ENCODE peak calls at places on chromosomes 11 and 22, in eight cellular contexts. One of them, this sample, is unnamed.
A peak's percentile ranks its signal among the peaks of the same experiment; 100 is the strongest.

GRCh38 chr11:29343465-29344333 is 673.1 kb downstream of the KCNA4 start:
- DNase-seq in CD4-positive, alpha-beta T cell: peak; percentile 1
- DNase-seq in MCF 10A: peak; percentile 63
- DNase-seq in adrenal gland: peak; percentile 61
- DNase-seq in GM13977: peak; percentile 9
- DNase-seq in astrocyte of the spinal cord: peak; percentile 36
- DNase-seq in neural progenitor cell: peak; percentile 73
- DNase-seq in HCT116: peak; percentile 60
- DNase-seq in this sample: no peak

GRCh38 chr11:47566166-47566546 is 757 bp downstream of the PTPMT1 start:
- DNase-seq in CD4-positive, alpha-beta T cell: no peak
- DNase-seq in MCF 10A: no peak
- DNase-seq in adrenal gland: no peak
- DNase-seq in GM13977: no peak
- DNase-seq in astrocyte of the spinal cord: no peak
- DNase-seq in neural progenitor cell: no peak
- DNase-seq in HCT116: no peak
- DNase-seq in this sample: no peak

GRCh38 chr11:34976496-34976895 is 60.1 kb downstream of the PDHX start:
- DNase-seq in CD4-positive, alpha-beta T cell: no peak
- DNase-seq in MCF 10A: no peak
- DNase-seq in adrenal gland: no peak
- DNase-seq in GM13977: no peak
- DNase-seq in astrocyte of the spinal cord: no peak
- DNase-seq in neural progenitor cell: no peak
- DNase-seq in HCT116: no peak
- DNase-seq in this sample: no peak

GRCh38 chr11:108890482-108891092 is 225.7 kb downstream of the DDX10 start:
- DNase-seq in CD4-positive, alpha-beta T cell: no peak
- DNase-seq in MCF 10A: no peak
- DNase-seq in adrenal gland: no peak
- DNase-seq in GM13977: no peak
- DNase-seq in astrocyte of the spinal cord: no peak
- DNase-seq in neural progenitor cell: no peak
- DNase-seq in HCT116: no peak
- DNase-seq in this sample: no peak

GRCh38 chr11:9972917-9973504 is 309.1 kb downstream of the SWAP70 start:
- DNase-seq in CD4-positive, alpha-beta T cell: peak; percentile 2
- DNase-seq in MCF 10A: peak; percentile 60
- DNase-seq in adrenal gland: no peak
- DNase-seq in GM13977: peak; percentile 76
- DNase-seq in astrocyte of the spinal cord: peak; percentile 74
- DNase-seq in neural progenitor cell: peak; percentile 45
- DNase-seq in HCT116: peak; percentile 16
- DNase-seq in this sample: no peak

GRCh38 chr11:70498171-70498571 is 99.8 kb downstream of the CTTN start:
- DNase-seq in CD4-positive, alpha-beta T cell: no peak
- DNase-seq in MCF 10A: no peak
- DNase-seq in adrenal gland: no peak
- DNase-seq in GM13977: no peak
- DNase-seq in astrocyte of the spinal cord: no peak
- DNase-seq in neural progenitor cell: no peak
- DNase-seq in HCT116: no peak
- DNase-seq in this sample: no peak

GRCh38 chr11:75667831-75668507 is 869 bp downstream of the MAP6 start:
- DNase-seq in CD4-positive, alpha-beta T cell: no peak
- DNase-seq in MCF 10A: no peak
- DNase-seq in adrenal gland: peak; percentile 84
- DNase-seq in GM13977: peak; percentile 85
- DNase-seq in astrocyte of the spinal cord: peak; percentile 27
- DNase-seq in neural progenitor cell: peak; percentile 94
- DNase-seq in HCT116: no peak
- DNase-seq in this sample: peak; percentile 78

GRCh38 chr11:114151631-114152030 is 92.1 kb downstream of the ZBTB16 start:
- DNase-seq in CD4-positive, alpha-beta T cell: no peak
- DNase-seq in MCF 10A: no peak
- DNase-seq in adrenal gland: no peak
- DNase-seq in GM13977: no peak
- DNase-seq in astrocyte of the spinal cord: no peak
- DNase-seq in neural progenitor cell: no peak
- DNase-seq in HCT116: no peak
- DNase-seq in this sample: no peak

GRCh38 chr11:125429174-125429707 is 66.8 kb downstream of the FEZ1 start:
- DNase-seq in CD4-positive, alpha-beta T cell: peak; percentile 23
- DNase-seq in MCF 10A: peak; percentile 64
- DNase-seq in adrenal gland: peak; percentile 35
- DNase-seq in GM13977: peak; percentile 74
- DNase-seq in astrocyte of the spinal cord: peak; percentile 50
- DNase-seq in neural progenitor cell: peak; percentile 83
- DNase-seq in HCT116: peak; percentile 63
- DNase-seq in this sample: peak; percentile 72

GRCh38 chr22:24506802-24507438 is 11.8 kb downstream of the UPB1 start:
- DNase-seq in CD4-positive, alpha-beta T cell: no peak
- DNase-seq in MCF 10A: peak; percentile 33
- DNase-seq in adrenal gland: no peak
- DNase-seq in GM13977: no peak
- DNase-seq in astrocyte of the spinal cord: no peak
- DNase-seq in neural progenitor cell: no peak
- DNase-seq in HCT116: no peak
- DNase-seq in this sample: no peak

GRCh38 chr11:62340269-62340901 is 3.1 kb downstream of the ASRGL1 start:
- DNase-seq in CD4-positive, alpha-beta T cell: peak; percentile 54
- DNase-seq in MCF 10A: peak; percentile 54
- DNase-seq in adrenal gland: peak; percentile 47
- DNase-seq in GM13977: peak; percentile 57
- DNase-seq in astrocyte of the spinal cord: peak; percentile 47
- DNase-seq in neural progenitor cell: peak; percentile 63
- DNase-seq in HCT116: peak; percentile 19
- DNase-seq in this sample: no peak

GRCh38 chr11:44308923-44309482 is 936 bp downstream of the ALX4 start:
- DNase-seq in CD4-positive, alpha-beta T cell: no peak
- DNase-seq in MCF 10A: no peak
- DNase-seq in adrenal gland: no peak
- DNase-seq in GM13977: no peak
- DNase-seq in astrocyte of the spinal cord: no peak
- DNase-seq in neural progenitor cell: peak; percentile 73
- DNase-seq in HCT116: no peak
- DNase-seq in this sample: no peak

GRCh38 chr11:44310198-44310455 is 188 bp upstream of the ALX4 start:
- DNase-seq in CD4-positive, alpha-beta T cell: no peak
- DNase-seq in MCF 10A: no peak
- DNase-seq in adrenal gland: no peak
- DNase-seq in GM13977: no peak
- DNase-seq in astrocyte of the spinal cord: no peak
- DNase-seq in neural progenitor cell: no peak
- DNase-seq in HCT116: no peak
- DNase-seq in this sample: no peak

GRCh38 chr11:44308256-44308922 is 1.6 kb downstream of the ALX4 start:
- DNase-seq in CD4-positive, alpha-beta T cell: no peak
- DNase-seq in MCF 10A: no peak
- DNase-seq in adrenal gland: no peak
- DNase-seq in GM13977: no peak
- DNase-seq in astrocyte of the spinal cord: no peak
- DNase-seq in neural progenitor cell: no peak
- DNase-seq in HCT116: no peak
- DNase-seq in this sample: no peak

GRCh38 chr11:44310456-44311272 is 725 bp upstream of the ALX4 start:
- DNase-seq in CD4-positive, alpha-beta T cell: no peak
- DNase-seq in MCF 10A: no peak
- DNase-seq in adrenal gland: no peak
- DNase-seq in GM13977: no peak
- DNase-seq in astrocyte of the spinal cord: no peak
- DNase-seq in neural progenitor cell: peak; percentile 67
- DNase-seq in HCT116: no peak
- DNase-seq in this sample: no peak

DNA sequence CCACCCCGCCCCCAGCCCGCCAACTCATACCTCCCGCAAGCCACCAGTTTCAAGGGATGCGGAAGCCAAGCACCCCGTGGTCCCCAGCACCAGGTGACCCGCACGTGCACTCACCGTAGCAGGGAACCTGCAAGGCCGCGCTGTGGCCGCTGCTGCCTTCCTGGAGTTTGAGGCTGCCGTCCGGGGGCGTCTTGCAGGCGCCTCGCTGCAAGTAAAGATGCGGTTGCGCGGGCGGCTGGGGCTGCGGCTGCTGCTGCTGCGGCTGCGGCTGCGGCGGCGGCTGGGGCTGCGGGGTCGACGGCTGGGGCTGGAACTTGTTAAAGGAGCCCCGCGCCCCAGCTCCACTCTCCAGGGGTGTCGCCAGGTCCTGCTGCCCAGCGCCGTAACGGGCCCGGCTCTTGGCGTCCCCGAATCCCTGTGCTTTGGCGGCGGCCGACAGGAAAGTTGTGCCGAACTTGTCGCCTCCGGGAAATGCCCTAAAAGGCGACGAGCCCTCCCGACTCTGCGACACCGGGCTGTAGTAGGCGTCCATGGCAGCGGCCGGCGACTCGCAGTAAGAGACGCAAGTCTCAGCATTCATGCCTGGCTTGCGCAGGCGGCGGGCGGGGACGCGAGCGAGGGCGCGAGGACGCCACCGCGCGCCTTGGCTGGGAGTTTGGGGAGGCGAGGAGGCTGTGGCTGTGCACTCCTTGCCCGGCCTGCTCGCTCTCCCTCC is at the start of gene ALX4:
- DNase-seq in CD4-positive, alpha-beta T cell: no peak
- DNase-seq in MCF 10A: no peak
- DNase-seq in adrenal gland: peak; percentile 26
- DNase-seq in GM13977: peak; percentile 72
- DNase-seq in astrocyte of the spinal cord: no peak
- DNase-seq in neural progenitor cell: peak; percentile 89
- DNase-seq in HCT116: no peak
- DNase-seq in this sample: no peak
- TF ChIP-seq CTCF in CD4-positive, alpha-beta T cell: no peak
- TF ChIP-seq CTCF in MCF 10A: no peak
- TF ChIP-seq CTCF in adrenal gland: no peak
- TF ChIP-seq CTCF in GM13977: no peak
- TF ChIP-seq CTCF in astrocyte of the spinal cord: no peak
- TF ChIP-seq CTCF in neural progenitor cell: no peak
- TF ChIP-seq CTCF in HCT116: no peak
- TF ChIP-seq CTCF in this sample: no peak

GRCh38 chr11:89626366-89626765 is 83.7 kb upstream of the TRIM77 start:
- DNase-seq in CD4-positive, alpha-beta T cell: no peak
- DNase-seq in MCF 10A: no peak
- DNase-seq in adrenal gland: no peak
- DNase-seq in GM13977: no peak
- DNase-seq in astrocyte of the spinal cord: no peak
- DNase-seq in neural progenitor cell: no peak
- DNase-seq in HCT116: no peak
- DNase-seq in this sample: no peak

GRCh38 chr11:89625171-89625570 is 84.9 kb upstream of the TRIM77 start:
- DNase-seq in CD4-positive, alpha-beta T cell: no peak
- DNase-seq in MCF 10A: no peak
- DNase-seq in adrenal gland: no peak
- DNase-seq in GM13977: no peak
- DNase-seq in astrocyte of the spinal cord: no peak
- DNase-seq in neural progenitor cell: no peak
- DNase-seq in HCT116: no peak
- DNase-seq in this sample: no peak
- TF ChIP-seq CTCF in CD4-positive, alpha-beta T cell: no peak
- TF ChIP-seq CTCF in MCF 10A: no peak
- TF ChIP-seq CTCF in adrenal gland: no peak
- TF ChIP-seq CTCF in GM13977: no peak
- TF ChIP-seq CTCF in astrocyte of the spinal cord: peak; percentile 38
- TF ChIP-seq CTCF in neural progenitor cell: peak; percentile 50
- TF ChIP-seq CTCF in HCT116: peak; percentile 39
- TF ChIP-seq CTCF in this sample: peak; percentile 6

GRCh38 chr22:19916006-19916405 is 25.6 kb upstream of the COMT start:
- DNase-seq in CD4-positive, alpha-beta T cell: no peak
- DNase-seq in MCF 10A: no peak
- DNase-seq in adrenal gland: no peak
- DNase-seq in GM13977: no peak
- DNase-seq in astrocyte of the spinal cord: no peak
- DNase-seq in neural progenitor cell: no peak
- DNase-seq in HCT116: no peak
- DNase-seq in this sample: no peak

GRCh38 chr22:19913337-19913936 is 28.1 kb upstream of the COMT start:
- DNase-seq in CD4-positive, alpha-beta T cell: no peak
- DNase-seq in MCF 10A: no peak
- DNase-seq in adrenal gland: no peak
- DNase-seq in GM13977: no peak
- DNase-seq in astrocyte of the spinal cord: no peak
- DNase-seq in neural progenitor cell: no peak
- DNase-seq in HCT116: no peak
- DNase-seq in this sample: no peak

GRCh38 chr22:19915287-19915954 is 26.2 kb upstream of the COMT start:
- DNase-seq in CD4-positive, alpha-beta T cell: no peak
- DNase-seq in MCF 10A: no peak
- DNase-seq in adrenal gland: no peak
- DNase-seq in GM13977: no peak
- DNase-seq in astrocyte of the spinal cord: no peak
- DNase-seq in neural progenitor cell: no peak
- DNase-seq in HCT116: no peak
- DNase-seq in this sample: no peak

GRCh38 chr22:19912236-19912999 is 29.2 kb upstream of the COMT start:
- DNase-seq in CD4-positive, alpha-beta T cell: no peak
- DNase-seq in MCF 10A: no peak
- DNase-seq in adrenal gland: no peak
- DNase-seq in GM13977: no peak
- DNase-seq in astrocyte of the spinal cord: no peak
- DNase-seq in neural progenitor cell: peak; percentile 63
- DNase-seq in HCT116: no peak
- DNase-seq in this sample: no peak

GRCh38 chr22:19914201-19914943 is 27.2 kb upstream of the COMT start:
- DNase-seq in CD4-positive, alpha-beta T cell: no peak
- DNase-seq in MCF 10A: no peak
- DNase-seq in adrenal gland: no peak
- DNase-seq in GM13977: no peak
- DNase-seq in astrocyte of the spinal cord: no peak
- DNase-seq in neural progenitor cell: no peak
- DNase-seq in HCT116: no peak
- DNase-seq in this sample: no peak
- TF ChIP-seq CTCF in CD4-positive, alpha-beta T cell: no peak
- TF ChIP-seq CTCF in MCF 10A: no peak
- TF ChIP-seq CTCF in adrenal gland: no peak
- TF ChIP-seq CTCF in GM13977: no peak
- TF ChIP-seq CTCF in astrocyte of the spinal cord: no peak
- TF ChIP-seq CTCF in neural progenitor cell: no peak
- TF ChIP-seq CTCF in HCT116: no peak
- TF ChIP-seq CTCF in this sample: no peak

GRCh38 chr11:110798231-110798630 is 86.0 kb upstream of the ARHGAP20 start:
- DNase-seq in CD4-positive, alpha-beta T cell: no peak
- DNase-seq in MCF 10A: no peak
- DNase-seq in adrenal gland: no peak
- DNase-seq in GM13977: no peak
- DNase-seq in astrocyte of the spinal cord: no peak
- DNase-seq in neural progenitor cell: no peak
- DNase-seq in HCT116: no peak
- DNase-seq in this sample: no peak

GRCh38 chr11:110793556-110793955 is 81.3 kb upstream of the ARHGAP20 start:
- DNase-seq in CD4-positive, alpha-beta T cell: no peak
- DNase-seq in MCF 10A: no peak
- DNase-seq in adrenal gland: no peak
- DNase-seq in GM13977: no peak
- DNase-seq in astrocyte of the spinal cord: no peak
- DNase-seq in neural progenitor cell: peak; percentile 52
- DNase-seq in HCT116: no peak
- DNase-seq in this sample: no peak

GRCh38 chr11:110797453-110797852 is 85.2 kb upstream of the ARHGAP20 start:
- DNase-seq in CD4-positive, alpha-beta T cell: no peak
- DNase-seq in MCF 10A: no peak
- DNase-seq in adrenal gland: no peak
- DNase-seq in GM13977: peak; percentile 43
- DNase-seq in astrocyte of the spinal cord: peak; percentile 49
- DNase-seq in neural progenitor cell: no peak
- DNase-seq in HCT116: no peak
- DNase-seq in this sample: no peak

GRCh38 chr11:110795124-110795624 is 82.9 kb upstream of the ARHGAP20 start:
- DNase-seq in CD4-positive, alpha-beta T cell: no peak
- DNase-seq in MCF 10A: no peak
- DNase-seq in adrenal gland: no peak
- DNase-seq in GM13977: no peak
- DNase-seq in astrocyte of the spinal cord: no peak
- DNase-seq in neural progenitor cell: no peak
- DNase-seq in HCT116: no peak
- DNase-seq in this sample: no peak
- TF ChIP-seq CTCF in CD4-positive, alpha-beta T cell: no peak
- TF ChIP-seq CTCF in MCF 10A: no peak
- TF ChIP-seq CTCF in adrenal gland: no peak
- TF ChIP-seq CTCF in GM13977: no peak
- TF ChIP-seq CTCF in astrocyte of the spinal cord: no peak
- TF ChIP-seq CTCF in neural progenitor cell: no peak
- TF ChIP-seq CTCF in HCT116: no peak
- TF ChIP-seq CTCF in this sample: no peak